ENCODE peak calls at places on chromosomes 7 and 10, in five cellular contexts. One of them, this sample, is unnamed.

GRCh38 chr10:78981970-78982281 is 86.8 kb upstream of the ZMIZ1 start:
- ATAC-seq in HepG2: peak
- ATAC-seq in upper lobe of left lung: no peak
- ATAC-seq in GM12878: peak
- ATAC-seq in K562: peak
- ATAC-seq in this sample: peak

GRCh38 chr10:89516149-89516832 is 19.1 kb downstream of the SLC16A12 start:
- ATAC-seq in upper lobe of left lung: no peak
- ATAC-seq in GM12878: no peak
- ATAC-seq in K562: no peak
- ATAC-seq in HepG2: no peak
- ATAC-seq in this sample: peak

GRCh38 chr10:69353981-69354635 is 62.6 kb downstream of the TACR2 start:
- ATAC-seq in upper lobe of left lung: no peak
- ATAC-seq in GM12878: no peak
- ATAC-seq in K562: no peak
- ATAC-seq in HepG2: no peak
- ATAC-seq in this sample: no peak

GRCh38 chr7:74311305-74311744 is 22.1 kb downstream of the CLIP2 start:
- ATAC-seq in upper lobe of left lung: no peak
- ATAC-seq in GM12878: no peak
- ATAC-seq in HepG2: no peak
- ATAC-seq in K562: no peak
- ATAC-seq in this sample: no peak

GRCh38 chr7:129169705-129170319 is 18.6 kb upstream of the SMO start:
- ATAC-seq in GM12878: peak
- ATAC-seq in K562: no peak
- ATAC-seq in HepG2: no peak
- ATAC-seq in upper lobe of left lung: no peak
- ATAC-seq in this sample: no peak

GRCh38 chr10:308101-308500 is 172.8 kb downstream of the ZMYND11 start:
- ATAC-seq in upper lobe of left lung: no peak
- ATAC-seq in HepG2: peak
- ATAC-seq in GM12878: peak
- ATAC-seq in K562: no peak
- ATAC-seq in this sample: no peak

GRCh38 chr10:99787303-99787702 is 4.9 kb downstream of the ABCC2 start:
- ATAC-seq in HepG2: no peak
- ATAC-seq in upper lobe of left lung: no peak
- ATAC-seq in K562: no peak
- ATAC-seq in GM12878: no peak
- ATAC-seq in this sample: no peak

GRCh38 chr10:69629897-69630650 is at the start of gene FAM241B:
- ATAC-seq in upper lobe of left lung: peak
- ATAC-seq in HepG2: peak
- ATAC-seq in GM12878: peak
- ATAC-seq in K562: peak
- ATAC-seq in this sample: peak

GRCh38 chr10:75405201-75406143 is 3.9 kb upstream of the ZNF503 start:
- ATAC-seq in K562: no peak
- ATAC-seq in GM12878: no peak
- ATAC-seq in upper lobe of left lung: no peak
- ATAC-seq in HepG2: peak
- ATAC-seq in this sample: no peak

GRCh38 chr10:15325243-15326002 is 45.7 kb downstream of the FAM171A1 start:
- ATAC-seq in GM12878: no peak
- ATAC-seq in K562: peak
- ATAC-seq in upper lobe of left lung: no peak
- ATAC-seq in HepG2: no peak
- ATAC-seq in this sample: peak

GRCh38 chr7:157412021-157412443 is 75.2 kb downstream of the DNAJB6 start:
- ATAC-seq in HepG2: no peak
- ATAC-seq in GM12878: no peak
- ATAC-seq in K562: no peak
- ATAC-seq in upper lobe of left lung: no peak
- ATAC-seq in this sample: no peak

GRCh38 chr10:46528171-46528671 is 28.2 kb downstream of the GPRIN2 start:
- ATAC-seq in upper lobe of left lung: peak
- ATAC-seq in K562: no peak
- ATAC-seq in GM12878: no peak
- ATAC-seq in HepG2: no peak
- ATAC-seq in this sample: no peak

GRCh38 chr10:93999401-93999851 is 5.7 kb downstream of the PLCE1 start:
- ATAC-seq in upper lobe of left lung: no peak
- ATAC-seq in GM12878: no peak
- ATAC-seq in K562: no peak
- ATAC-seq in HepG2: peak
- ATAC-seq in this sample: peak

GRCh38 chr10:98431016-98431415 is 15.7 kb downstream of the HPS1 start:
- ATAC-seq in HepG2: no peak
- ATAC-seq in GM12878: no peak
- ATAC-seq in upper lobe of left lung: no peak
- ATAC-seq in K562: no peak
- ATAC-seq in this sample: no peak

GRCh38 chr7:50317221-50317678 is 12.7 kb downstream of the IKZF1 start:
- ATAC-seq in K562: peak
- ATAC-seq in GM12878: peak
- ATAC-seq in upper lobe of left lung: no peak
- ATAC-seq in HepG2: no peak
- ATAC-seq in this sample: no peak

GRCh38 chr10:35150335-35150734 is 23.7 kb downstream of the CREM start:
- ATAC-seq in GM12878: no peak
- ATAC-seq in HepG2: no peak
- ATAC-seq in K562: no peak
- ATAC-seq in upper lobe of left lung: no peak
- ATAC-seq in this sample: no peak

GRCh38 chr10:97596101-97597055 is 6.9 kb downstream of the C10orf62 start:
- ATAC-seq in upper lobe of left lung: peak
- ATAC-seq in GM12878: no peak
- ATAC-seq in HepG2: peak
- ATAC-seq in K562: peak
- ATAC-seq in this sample: peak

GRCh38 chr10:17007836-17008235 is 121.8 kb downstream of the CUBN start:
- ATAC-seq in upper lobe of left lung: no peak
- ATAC-seq in K562: peak
- ATAC-seq in GM12878: no peak
- ATAC-seq in HepG2: no peak
- ATAC-seq in this sample: no peak

GRCh38 chr7:77416621-77417371 is 647 bp upstream of the GSAP start:
- ATAC-seq in HepG2: peak
- ATAC-seq in upper lobe of left lung: peak
- ATAC-seq in K562: no peak
- ATAC-seq in GM12878: peak
- ATAC-seq in this sample: no peak
- TF ChIP-seq POLR2AphosphoS5 in HepG2: no peak
- TF ChIP-seq POLR2AphosphoS5 in upper lobe of left lung: no peak
- TF ChIP-seq POLR2AphosphoS5 in K562: no peak
- TF ChIP-seq POLR2AphosphoS5 in GM12878: no peak
- TF ChIP-seq POLR2AphosphoS5 in this sample: no peak

DNA sequence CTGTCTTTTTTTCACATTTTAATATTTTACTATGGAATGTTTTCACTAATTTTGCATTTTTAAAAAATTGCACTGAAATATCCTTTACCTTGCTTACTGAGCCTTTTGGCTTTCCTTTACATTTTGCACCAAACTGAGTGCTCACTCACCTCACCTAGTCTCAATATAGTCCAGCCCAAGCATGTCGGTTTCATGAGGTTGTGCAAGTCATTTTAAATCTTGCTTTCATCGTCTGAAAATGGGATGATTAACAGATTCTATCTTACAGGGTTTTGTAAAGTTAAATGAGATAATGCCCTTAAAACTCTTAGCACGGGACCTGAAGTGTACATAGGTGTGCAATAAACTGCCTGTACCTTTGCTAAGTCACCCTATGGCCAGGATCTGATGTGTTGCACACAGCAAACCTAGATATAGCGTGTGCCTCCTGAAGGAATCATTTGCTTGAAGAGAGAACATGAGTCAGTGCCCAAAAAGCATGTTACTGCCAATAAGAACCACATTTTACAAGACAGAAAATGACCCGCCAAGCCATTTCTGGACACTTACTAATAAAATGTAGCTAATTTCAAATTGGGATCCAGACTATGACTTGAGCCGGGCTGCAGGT is 199.8 kb downstream of the JCAD start:
- ATAC-seq in upper lobe of left lung: no peak
- ATAC-seq in GM12878: no peak
- ATAC-seq in K562: no peak
- ATAC-seq in HepG2: no peak
- ATAC-seq in this sample: no peak
- H3K4me3 ChIP-seq in upper lobe of left lung: no peak
- H3K4me3 ChIP-seq in GM12878: no peak
- H3K4me3 ChIP-seq in K562: no peak
- H3K4me3 ChIP-seq in HepG2: no peak
- H3K4me3 ChIP-seq in this sample: no peak

DNA sequence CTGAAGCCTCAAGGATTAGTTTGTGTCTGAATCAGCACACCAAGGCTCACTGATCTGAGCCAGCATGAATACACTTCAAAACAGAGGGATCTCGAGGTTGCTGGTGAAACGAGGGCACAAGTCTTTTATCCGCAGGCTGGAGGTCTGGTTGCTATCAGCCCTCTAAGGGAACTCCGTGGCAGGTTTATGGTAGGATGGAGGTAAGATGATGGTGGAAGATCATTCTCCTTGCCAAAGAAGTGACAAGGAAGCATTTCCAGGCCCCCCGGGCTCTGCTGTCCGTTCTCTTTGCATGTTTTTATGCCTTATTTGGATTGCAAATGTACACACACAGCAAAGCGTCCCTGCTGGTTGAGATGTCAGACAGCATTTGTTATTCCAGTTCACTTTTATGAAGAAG is 268.3 kb downstream of the ARHGAP12 start:
- ATAC-seq in upper lobe of left lung: no peak
- ATAC-seq in HepG2: no peak
- ATAC-seq in GM12878: no peak
- ATAC-seq in K562: no peak
- ATAC-seq in this sample: no peak
- TF ChIP-seq EP300 in upper lobe of left lung: no peak
- TF ChIP-seq EP300 in HepG2: no peak
- TF ChIP-seq EP300 in GM12878: no peak
- TF ChIP-seq EP300 in K562: no peak
- TF ChIP-seq EP300 in this sample: no peak

GRCh38 chr10:11454958-11455566 is 156.4 kb downstream of the USP6NL start:
- ATAC-seq in K562: peak
- ATAC-seq in HepG2: peak
- ATAC-seq in GM12878: peak
- ATAC-seq in upper lobe of left lung: no peak
- ATAC-seq in this sample: no peak
- TF ChIP-seq POLR2AphosphoS5 in K562: no peak
- TF ChIP-seq POLR2AphosphoS5 in HepG2: no peak
- TF ChIP-seq POLR2AphosphoS5 in GM12878: no peak
- TF ChIP-seq POLR2AphosphoS5 in upper lobe of left lung: no peak
- TF ChIP-seq POLR2AphosphoS5 in this sample: no peak

GRCh38 chr7:92594746-92595145 is 4.6 kb upstream of the FAM133B start:
- ATAC-seq in HepG2: no peak
- ATAC-seq in K562: no peak
- ATAC-seq in upper lobe of left lung: no peak
- ATAC-seq in GM12878: no peak
- ATAC-seq in this sample: no peak

GRCh38 chr7:92588561-92588960 is 1.6 kb downstream of the FAM133B start:
- ATAC-seq in HepG2: no peak
- ATAC-seq in GM12878: no peak
- ATAC-seq in K562: peak
- ATAC-seq in upper lobe of left lung: no peak
- ATAC-seq in this sample: no peak

GRCh38 chr7:92589056-92589455 is 1.1 kb downstream of the FAM133B start:
- ATAC-seq in HepG2: no peak
- ATAC-seq in GM12878: no peak
- ATAC-seq in K562: no peak
- ATAC-seq in upper lobe of left lung: no peak
- ATAC-seq in this sample: no peak

GRCh38 chr7:92586403-92586802 is 3.8 kb downstream of the FAM133B start:
- ATAC-seq in GM12878: no peak
- ATAC-seq in upper lobe of left lung: no peak
- ATAC-seq in HepG2: no peak
- ATAC-seq in K562: no peak
- ATAC-seq in this sample: no peak

GRCh38 chr7:92590711-92591310 is 621 bp upstream of the FAM133B start:
- ATAC-seq in K562: no peak
- ATAC-seq in HepG2: no peak
- ATAC-seq in upper lobe of left lung: no peak
- ATAC-seq in GM12878: no peak
- ATAC-seq in this sample: no peak
- H3K4me3 ChIP-seq in K562: peak
- H3K4me3 ChIP-seq in HepG2: peak
- H3K4me3 ChIP-seq in upper lobe of left lung: peak
- H3K4me3 ChIP-seq in GM12878: peak
- H3K4me3 ChIP-seq in this sample: peak

DNA sequence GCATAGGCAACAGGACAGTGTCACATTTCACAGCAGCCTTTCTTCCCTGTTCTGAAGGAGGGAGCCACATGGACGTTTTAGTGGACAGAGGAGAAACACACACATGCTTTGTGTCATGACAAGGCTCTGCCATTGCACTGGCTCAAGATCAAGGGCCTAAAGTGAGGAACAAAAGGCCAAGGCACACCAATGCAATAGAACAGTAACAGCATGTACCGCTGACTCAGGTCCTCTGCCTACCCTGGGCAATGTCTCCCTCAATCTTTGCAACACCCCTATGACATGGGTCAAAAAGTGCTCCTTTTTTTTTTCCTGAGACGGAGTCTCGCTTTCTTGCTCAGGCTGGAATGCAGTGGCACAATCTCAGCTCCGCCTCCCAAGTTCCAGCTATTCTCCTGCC is 57.8 kb upstream of the SDK1 start:
- ATAC-seq in upper lobe of left lung: no peak
- ATAC-seq in GM12878: no peak
- ATAC-seq in HepG2: no peak
- ATAC-seq in K562: no peak
- ATAC-seq in this sample: no peak
- TF ChIP-seq EP300 in upper lobe of left lung: no peak
- TF ChIP-seq EP300 in GM12878: no peak
- TF ChIP-seq EP300 in HepG2: no peak
- TF ChIP-seq EP300 in K562: no peak
- TF ChIP-seq EP300 in this sample: no peak

DNA sequence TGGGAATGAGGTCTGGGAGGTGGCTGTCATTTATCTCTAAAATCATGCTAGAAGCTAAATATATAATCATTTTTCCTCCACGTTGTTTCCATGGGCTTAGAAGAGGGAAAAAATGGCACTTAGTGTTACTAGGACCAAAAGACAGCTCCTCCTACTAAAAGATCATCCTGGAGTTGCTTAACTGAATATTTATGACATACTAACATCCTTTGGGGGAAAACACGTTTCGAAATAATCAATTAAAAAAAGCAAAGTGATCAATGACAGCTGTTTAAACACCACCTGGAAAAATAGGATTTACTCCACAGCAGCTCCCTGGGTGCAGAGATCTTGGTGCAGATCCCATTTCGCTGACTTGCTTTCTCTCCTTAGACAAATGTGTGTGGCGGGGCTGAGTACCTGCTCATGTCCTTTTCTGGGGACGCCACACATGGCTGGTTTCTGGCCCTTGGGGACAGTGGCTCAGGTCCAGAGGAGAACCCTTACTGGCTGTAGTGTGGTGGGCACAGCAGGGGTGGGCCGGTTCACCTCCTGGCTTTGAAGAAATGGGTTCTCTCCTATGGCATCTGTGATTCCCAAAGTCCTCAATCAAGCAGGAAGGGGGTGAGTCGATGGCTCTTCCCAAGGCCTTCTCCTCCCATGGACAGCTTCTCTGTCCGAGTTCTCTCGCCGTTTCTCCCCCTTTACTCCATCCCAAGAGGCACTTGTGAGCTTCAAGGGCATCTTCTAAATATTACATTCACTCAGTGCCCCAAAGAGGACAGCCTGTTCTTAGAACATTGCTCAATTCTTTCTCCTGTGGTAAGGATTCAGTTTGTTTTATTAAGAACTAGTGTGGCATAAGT is 156.4 kb upstream of the KLF14 start:
- ATAC-seq in GM12878: no peak
- ATAC-seq in upper lobe of left lung: peak
- ATAC-seq in K562: no peak
- ATAC-seq in HepG2: no peak
- ATAC-seq in this sample: peak
- TF ChIP-seq POLR2AphosphoS5 in GM12878: no peak
- TF ChIP-seq POLR2AphosphoS5 in upper lobe of left lung: peak
- TF ChIP-seq POLR2AphosphoS5 in K562: no peak
- TF ChIP-seq POLR2AphosphoS5 in HepG2: no peak
- TF ChIP-seq POLR2AphosphoS5 in this sample: peak